ENCODE peak calls at places on chromosomes 4 and X, in eight cellular contexts. F is omental fat pad, Y is psoas muscle, K is neural progenitor cell, O is choroid plexus epithelial cell, X is astrocyte of the cerebellum, E is K562, L is retinal pigment epithelial cell. G is an unnamed sample.

GRCh38 chr4:167117273-167117672 is 117.0 kb downstream of the SPOCK3 start:
- DNase-seq in O (no peak), E (no peak), L (no peak), F (no peak), Y (no peak), X (no peak), K (no peak), G (no peak)

GRCh38 chrX:19178402-19178801 is 56.1 kb upstream of the ADGRG2 start:
- DNase-seq in X (no peak), Y (no peak), F (no peak), K (no peak), O (no peak), E (no peak), L (no peak), G (no peak)

GRCh38 chrX:27600686-27601085 is 10.5 kb downstream of the DCAF8L2 start:
- DNase-seq in E (no peak), F (no peak), Y (no peak), K (no peak), X (no peak), O (no peak), L (no peak), G (no peak)

GRCh38 chr4:140903522-140903928 is 147.3 kb upstream of the TBC1D9 start:
- DNase-seq in L (no peak), K (no peak), X (no peak), E (no peak), O (no peak), Y (no peak), F (no peak), G (no peak)

GRCh38 chr4:128565565-128566186 is 243.8 kb upstream of the JADE1 start:
- DNase-seq in E (no peak), X (no peak), Y (peak; percentile 56), O (peak; percentile 48), F (peak; percentile 31), K (peak; percentile 79), L (no peak), G (peak; percentile 31)

GRCh38 chr4:157220026-157220881 is at the start of gene GRIA2:
- DNase-seq in Y (peak; percentile 58), O (peak; percentile 58), X (peak; percentile 27), K (peak; percentile 93), E (peak; percentile 14), F (no peak), L (no peak), G (peak; percentile 45)

GRCh38 chr4:11869471-11869870 is 440.8 kb upstream of the HS3ST1 start:
- DNase-seq in O (no peak), F (no peak), K (peak; percentile 51), E (no peak), X (no peak), Y (no peak), L (no peak), G (no peak)

GRCh38 chr4:4461850-4462249 is 74.9 kb downstream of the NSG1 start:
- DNase-seq in X (no peak), O (no peak), Y (no peak), K (no peak), F (no peak), E (no peak), L (no peak), G (no peak)

GRCh38 chr4:6727943-6728250 is 11.9 kb downstream of the BLOC1S4 start:
- DNase-seq in E (no peak), L (no peak), Y (no peak), F (no peak), O (peak; percentile 30), K (no peak), X (no peak), G (peak; percentile 24)

GRCh38 chrX:119694601-119695534 is 1.9 kb upstream of the SEPTIN6 start:
- DNase-seq in K (peak; percentile 31), Y (no peak), X (no peak), L (no peak), F (no peak), E (no peak), O (no peak), G (no peak)

GRCh38 chr4:52991452-52991851 is 129.3 kb downstream of the RASL11B start:
- DNase-seq in E (no peak), X (no peak), K (no peak), O (no peak), L (no peak), F (no peak), Y (no peak), G (no peak)

GRCh38 chr4:186707996-186708395 is 15.7 kb downstream of the FAT1 start:
- DNase-seq in X (no peak), K (no peak), E (no peak), F (no peak), L (no peak), O (no peak), Y (no peak), G (no peak)

GRCh38 chr4:158170691-158171455 is 2.0 kb downstream of the GASK1B start:
- DNase-seq in F (peak; percentile 35), L (no peak), X (no peak), O (peak; percentile 53), K (no peak), E (peak; percentile 31), Y (peak; percentile 80), G (peak; percentile 34)

GRCh38 chr4:48138936-48139335 is 4.9 kb upstream of the TXK start:
- DNase-seq in E (no peak), F (no peak), K (no peak), L (no peak), O (no peak), Y (no peak), X (no peak), G (peak; percentile 27)

GRCh38 chrX:119756926-119757635 is 1.3 kb upstream of the SOWAHD start:
- DNase-seq in O (no peak), X (no peak), Y (no peak), E (no peak), K (no peak), L (no peak), F (no peak), G (no peak)

GRCh38 chr4:94410678-94411206 is 41.0 kb upstream of the PDLIM5 start:
- DNase-seq in L (peak; percentile 92), F (peak; percentile 26), E (no peak), K (no peak), Y (peak; percentile 89), O (peak; percentile 50), X (no peak), G (no peak)

GRCh38 chr4:60201052-60201673 is 999.0 kb upstream of the ADGRL3 start:
- DNase-seq in O (peak; percentile 69), K (peak; percentile 66), E (peak; percentile 46), X (peak; percentile 55), Y (no peak), L (no peak), F (no peak), G (peak; percentile 15)

GRCh38 chr4:33512397-33512796 is 2731.9 kb downstream of the ARAP2 start:
- DNase-seq in X (no peak), L (no peak), O (no peak), K (no peak), Y (no peak), E (no peak), F (no peak), G (no peak)

GRCh38 chr4:22454955-22455354 is 60.9 kb downstream of the ADGRA3 start:
- DNase-seq in E (no peak), O (peak; percentile 10), F (no peak), X (no peak), K (no peak), Y (no peak), L (no peak), G (no peak)

GRCh38 chr4:15233626-15234025 is 194.2 kb upstream of the C1QTNF7 start:
- DNase-seq in K (no peak), E (no peak), O (peak; percentile 52), Y (no peak), L (no peak), X (no peak), F (no peak), G (peak; percentile 26)

GRCh38 chr4:48342559-48342878 is 1.2 kb downstream of the SLAIN2 start:
- DNase-seq in F (no peak), E (no peak), L (no peak), K (no peak), O (no peak), X (no peak), Y (no peak), G (no peak)

GRCh38 chr4:111066001-111066400 is 443.1 kb upstream of the PITX2 start:
- DNase-seq in O (no peak), F (no peak), Y (no peak), L (no peak), E (no peak), K (no peak), X (no peak), G (no peak)

GRCh38 chr4:35525192-35525978 is 718.9 kb downstream of the ARAP2 start:
- DNase-seq in K (peak; percentile 16), F (no peak), E (no peak), L (no peak), Y (no peak), O (no peak), X (no peak), G (no peak)

GRCh38 chrX:2589186-2590020 is 88.6 kb upstream of the DHRSX start:
- DNase-seq in K (no peak), Y (no peak), E (no peak), X (no peak), O (no peak), L (no peak), F (no peak), G (no peak)

GRCh38 chr4:149927514-149927913 is 111.9 kb upstream of the IQCM start:
- DNase-seq in F (no peak), X (no peak), L (no peak), E (no peak), K (no peak), Y (no peak), O (no peak), G (no peak)

DNA sequence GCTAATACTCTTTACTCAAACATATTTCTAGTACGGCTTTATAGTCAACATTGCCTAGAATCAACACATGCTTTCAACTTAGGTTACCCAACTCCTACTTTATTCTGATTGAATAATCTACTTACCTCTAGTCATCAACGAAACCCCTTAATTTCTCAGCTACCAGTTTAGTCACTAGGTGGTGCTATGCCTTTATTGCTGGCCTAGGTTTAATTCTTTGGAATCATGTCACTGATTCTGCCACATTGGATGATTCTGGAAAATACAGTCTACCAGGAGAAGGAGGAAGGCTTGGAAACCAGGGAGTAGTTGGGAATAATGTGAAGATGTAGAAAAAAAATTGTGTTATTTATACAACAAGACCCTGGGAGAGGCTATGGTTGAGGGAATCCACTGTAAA is 167.7 kb downstream of the DCAF12L2 start:
- DNase-seq in L (no peak), O (peak; percentile 0), K (peak; percentile 19), E (no peak), F (no peak), X (no peak), Y (no peak), G (no peak)
- TF ChIP-seq CTCF in L (peak; percentile 25), O (no peak), K (peak; percentile 65), E (no peak), F (no peak), X (peak; percentile 37), Y (peak; percentile 9), G (peak; percentile 56)

GRCh38 chr4:177879851-177880250 is 437.6 kb upstream of the AGA start:
- DNase-seq in E (no peak), X (no peak), K (peak; percentile 30), L (no peak), Y (no peak), O (no peak), F (no peak), G (no peak)
- TF ChIP-seq CTCF in E (no peak), X (no peak), K (peak; percentile 49), L (peak; percentile 17), Y (no peak), O (no peak), F (no peak), G (no peak)

GRCh38 chr4:24988776-24989175 is 42.0 kb downstream of the LGI2 start:
- DNase-seq in K (peak; percentile 61), O (peak; percentile 55), E (no peak), X (no peak), Y (no peak), L (no peak), F (no peak), G (peak; percentile 22)
- TF ChIP-seq CTCF in K (peak; percentile 69), O (peak; percentile 70), E (peak; percentile 56), X (peak; percentile 49), Y (peak; percentile 21), L (peak; percentile 69), F (no peak), G (peak; percentile 49)

GRCh38 chrX:49106930-49107329 is 16.6 kb downstream of the GPKOW start:
- DNase-seq in K (peak; percentile 47), L (no peak), X (no peak), E (no peak), O (peak; percentile 71), F (no peak), Y (peak; percentile 60), G (no peak)
- TF ChIP-seq CTCF in K (peak; percentile 45), L (peak; percentile 63), X (peak; percentile 52), E (peak; percentile 73), O (peak; percentile 67), F (no peak), Y (peak; percentile 37), G (peak; percentile 18)